ENCODE peak calls at places on chromosome 13, in five cellular contexts. U is GM23338, P is neural progenitor cell, A is IMR-90, M is H9. X is an unnamed sample.

GRCh38 chr13:50016421-50016820 is 1.2 kb downstream of the KCNRG start:
- DNase-seq in U (no peak), P (no peak), A (peak; percentile 83), M (no peak), X (no peak)

GRCh38 chr13:37109080-37109678 is 3.7 kb upstream of the CSNK1A1L start:
- DNase-seq in U (peak; percentile 58), P (peak; percentile 30), A (peak; percentile 62), M (no peak), X (peak; percentile 50)

GRCh38 chr13:23752111-23753001 is 136.8 kb downstream of the MIPEP start:
- DNase-seq in U (no peak), P (no peak), A (peak; percentile 56), M (no peak), X (peak; percentile 35)

GRCh38 chr13:110123041-110123809 is 183.7 kb downstream of the COL4A1 start:
- DNase-seq in U (no peak), P (no peak), A (no peak), M (no peak), X (no peak)

GRCh38 chr13:98978280-98978679 is 416 bp upstream of the DOCK9 start:
- DNase-seq in U (no peak), P (no peak), A (peak; percentile 90), M (no peak), X (peak; percentile 69)

GRCh38 chr13:32824671-32825070 is 191.6 kb upstream of the KL start:
- DNase-seq in U (peak; percentile 70), P (peak; percentile 16), A (peak; percentile 95), M (peak; percentile 75), X (peak; percentile 95)

GRCh38 chr13:89163081-89163480 is 1491.9 kb downstream of the SLITRK5 start:
- DNase-seq in U (no peak), P (no peak), A (no peak), M (no peak), X (no peak)

GRCh38 chr13:61824168-61824567 is 408.5 kb upstream of the PCDH20 start:
- DNase-seq in U (no peak), P (no peak), A (no peak), M (no peak), X (no peak)

GRCh38 chr13:49184621-49185020 is 35.5 kb upstream of the MLNR start:
- DNase-seq in U (peak; percentile 28), P (no peak), A (no peak), M (no peak), X (no peak)

GRCh38 chr13:34567558-34567957 is 374.5 kb upstream of the NBEA start:
- DNase-seq in U (no peak), P (no peak), A (no peak), M (no peak), X (no peak)

GRCh38 chr13:112697756-112698655 is 8.2 kb downstream of the ATP11A start:
- DNase-seq in U (no peak), P (no peak), A (peak; percentile 44), M (peak; percentile 24), X (no peak)

GRCh38 chr13:31909889-31910551 is 121.6 kb upstream of the FRY start:
- DNase-seq in U (peak; percentile 82), P (peak; percentile 75), A (peak; percentile 70), M (no peak), X (peak; percentile 63)

GRCh38 chr13:113863511-113864302 is at the start of gene GAS6:
- DNase-seq in U (peak; percentile 48), P (peak; percentile 79), A (no peak), M (peak; percentile 35), X (peak; percentile 39)

DNA sequence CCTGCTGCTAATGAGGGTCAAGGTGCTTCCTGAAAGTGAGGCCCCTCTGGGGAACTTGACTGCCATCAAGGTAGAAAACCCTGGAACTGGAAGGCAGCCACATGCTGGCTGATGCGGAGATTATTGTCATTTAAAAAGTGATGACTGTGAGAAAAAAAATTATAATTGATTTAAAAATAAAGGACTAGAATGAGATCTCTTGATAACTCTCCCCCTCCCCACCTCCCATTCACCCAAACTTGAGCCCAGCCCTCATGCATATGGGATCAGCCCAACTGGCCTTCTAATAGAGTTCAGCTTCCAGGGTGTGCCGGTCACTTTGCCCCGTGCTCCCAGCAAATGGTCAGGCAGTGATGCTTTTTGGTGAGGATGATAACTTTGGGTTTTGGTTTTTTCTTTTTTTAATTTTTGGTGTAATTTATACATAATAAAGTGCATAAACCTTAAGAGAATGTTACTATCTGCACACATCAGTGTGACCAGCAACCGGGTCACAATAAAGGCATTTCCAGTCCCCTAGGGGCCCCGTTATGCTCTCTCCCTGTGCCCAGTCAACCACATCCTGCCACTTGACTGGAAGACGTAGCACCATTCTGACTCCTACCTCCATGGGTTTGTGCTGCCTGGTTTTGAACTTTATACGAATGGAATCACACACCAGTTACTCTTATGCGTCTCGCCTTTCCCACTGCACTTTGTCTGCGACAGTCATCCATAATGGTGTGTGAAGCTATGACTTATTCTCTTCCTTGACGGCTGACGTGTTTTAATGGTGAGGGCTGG is 187.9 kb downstream of the USP12 start:
- DNase-seq in U (no peak), P (no peak), A (no peak), M (no peak), X (no peak)
- H3K4me2 ChIP-seq in U (no peak overlapping the region), P (no peak overlapping the region), A (peak overlapping the region; percentile 49), M (no peak overlapping the region), X (peak overlapping the region; percentile 72)

DNA sequence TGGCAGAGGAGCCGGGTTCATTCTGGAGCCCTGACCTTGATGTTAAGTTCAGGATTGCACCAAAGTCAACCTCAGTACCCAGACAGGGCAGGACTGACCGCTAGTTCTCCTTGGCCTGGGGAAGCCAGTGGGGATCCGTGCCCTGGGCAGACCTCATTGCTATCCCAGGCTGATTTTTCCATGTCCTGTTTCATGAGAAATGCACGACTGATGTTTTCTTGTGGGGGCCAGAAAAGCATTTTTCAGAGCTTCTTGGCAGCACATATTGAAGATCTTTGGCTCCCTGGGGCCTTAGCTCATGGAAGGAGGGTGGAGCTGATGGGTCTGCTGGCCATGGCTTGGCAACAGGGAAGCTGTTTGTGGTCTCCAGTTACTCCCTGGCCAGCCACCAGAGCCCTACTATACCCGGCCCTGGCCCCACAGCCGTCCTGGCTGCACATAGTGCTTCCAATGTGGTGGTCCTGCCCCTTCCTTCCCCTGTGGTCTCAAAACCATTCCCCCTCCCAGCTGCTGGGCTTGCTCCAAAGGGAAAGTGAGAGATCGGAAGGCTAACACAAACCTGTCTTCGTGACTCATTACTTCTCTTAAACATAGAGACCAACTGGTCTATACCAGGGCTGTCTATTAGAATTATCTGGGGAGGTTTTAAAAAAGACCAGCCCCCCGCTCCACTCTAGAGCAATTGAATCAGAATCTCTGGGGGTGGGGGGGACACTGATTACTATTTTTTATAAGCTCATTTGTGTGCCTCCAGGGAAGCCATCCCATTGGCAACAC is 11.3 kb downstream of the IL17D start:
- DNase-seq in U (no peak), P (no peak), A (peak; percentile 49), M (no peak), X (no peak)
- H2AFZ ChIP-seq in U (no peak overlapping the region), P (no peak overlapping the region), A (peak overlapping the region; percentile 52), M (no peak overlapping the region), X (no peak overlapping the region)

GRCh38 chr13:58134012-58134411 is 502.5 kb downstream of the PCDH17 start:
- DNase-seq in U (no peak), P (peak; percentile 68), A (no peak), M (no peak), X (no peak)
- H4K20me1 ChIP-seq in U (no peaks in the 10 kb centered on the region), P (no peaks in the 10 kb centered on the region), A (no peaks in the 10 kb centered on the region), M (no peaks in the 10 kb centered on the region), X (no peaks in the 10 kb centered on the region)

GRCh38 chr13:102724923-102725322 is 30.1 kb upstream of the METTL21C start:
- DNase-seq in U (no peak), P (no peak), A (peak; percentile 24), M (no peak), X (peak; percentile 56)

GRCh38 chr13:102726430-102726829 is 31.6 kb upstream of the METTL21C start:
- DNase-seq in U (no peak), P (no peak), A (no peak), M (no peak), X (peak; percentile 47)

GRCh38 chr13:102729560-102730275 is 34.9 kb upstream of the METTL21C start:
- DNase-seq in U (peak; percentile 17), P (no peak), A (peak; percentile 78), M (no peak), X (peak; percentile 74)
- H3K4me2 ChIP-seq in U (no peak overlapping the region), P (no peak overlapping the region), A (no peak overlapping the region), M (no peak overlapping the region), X (peak overlapping the region; percentile 66)

DNA sequence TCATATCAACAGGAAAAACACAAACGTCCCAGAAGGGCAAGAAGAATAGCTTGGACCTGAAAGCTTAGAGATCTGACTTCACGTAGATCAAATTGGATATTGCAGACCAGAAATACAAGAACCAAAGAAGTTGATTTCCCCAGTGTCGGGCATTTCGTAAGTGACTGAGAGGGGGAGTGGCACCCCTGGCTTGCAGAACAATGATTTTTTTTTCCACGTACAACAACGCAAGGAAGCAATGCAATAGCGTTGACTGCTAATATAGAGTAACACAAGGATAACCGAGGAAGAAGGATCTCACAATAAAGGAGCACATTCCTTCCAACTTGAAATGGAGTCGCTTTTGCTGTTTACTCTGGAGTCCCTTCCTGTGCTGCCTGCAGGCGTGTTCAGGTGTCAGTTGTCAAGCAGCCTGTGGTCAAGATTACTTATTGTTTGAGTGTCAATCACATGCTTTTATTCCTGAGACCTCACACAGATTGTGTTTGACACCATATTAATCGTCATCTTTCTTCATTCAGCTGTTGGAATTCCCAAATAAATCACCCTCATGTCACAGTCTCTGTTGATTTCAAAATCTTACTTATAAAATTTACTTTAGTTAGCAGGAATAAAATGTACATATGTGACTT is 139.4 kb downstream of the FREM2 start:
- DNase-seq in U (no peak), P (no peak), A (no peak), M (no peak), X (no peak)
- H2AFZ ChIP-seq in U (no peak overlapping the region), P (no peak overlapping the region), A (no peak overlapping the region), M (no peak overlapping the region), X (no peak overlapping the region)

GRCh38 chr13:95706356-95706755 is 29.4 kb downstream of the DNAJC3 start:
- DNase-seq in U (no peak), P (no peak), A (no peak), M (no peak), X (no peak)
- H4K20me1 ChIP-seq in U (peaks cover 8% of the 10 kb centered on the region), P (no peaks in the 10 kb centered on the region), A (peaks cover 32% of the 10 kb centered on the region), M (no peaks in the 10 kb centered on the region), X (peaks cover 11% of the 10 kb centered on the region)

GRCh38 chr13:97257228-97257755 is 35.2 kb downstream of the MBNL2 start:
- DNase-seq in U (no peak), P (no peak), A (no peak), M (no peak), X (peak; percentile 31)

GRCh38 chr13:97257800-97258799 is 36.0 kb downstream of the MBNL2 start:
- DNase-seq in U (peak; percentile 79), P (peak; percentile 50), A (peak; percentile 90), M (peak; percentile 84), X (peak; percentile 82)

GRCh38 chr13:97256343-97256783 is 34.2 kb downstream of the MBNL2 start:
- DNase-seq in U (no peak), P (no peak), A (peak; percentile 97), M (no peak), X (peak; percentile 88)

GRCh38 chr13:97259787-97260641 is 37.9 kb downstream of the MBNL2 start:
- DNase-seq in U (no peak), P (no peak), A (peak; percentile 84), M (no peak), X (peak; percentile 49)

GRCh38 chr13:97258801-97259200 is 36.7 kb downstream of the MBNL2 start:
- DNase-seq in U (no peak), P (no peak), A (peak; percentile 64), M (no peak), X (no peak)
- H3K4me2 ChIP-seq in U (no peak overlapping the region), P (no peak overlapping the region), A (peak overlapping the region; percentile 59), M (no peak overlapping the region), X (peak overlapping the region; percentile 85)